ENCODE peak calls at places on chromosomes 7 and 10, in nine cellular contexts. C is IMR-90; J is right lobe of liver; Z is heart left ventricle; B is small intestine; Y is cardiac muscle cell; D is WERI-Rb-1; A is lung; T is CD4-positive, alpha-beta memory T cell. S is an unnamed sample.

GRCh38 chr10:73859441-73860049 is 14.8 kb downstream of the CAMK2G start:
- DNase-seq in Y (no peak), B (peak; percentile 48), A (no peak), Z (no peak), C (no peak), J (no peak), D (peak; percentile 74), T (peak; percentile 43), S (no peak)

GRCh38 chr10:132690401-132690800 is 95.5 kb downstream of the NKX6-2 start:
- DNase-seq in Y (no peak), C (no peak), T (no peak), J (peak; percentile 22), B (no peak), D (no peak), Z (no peak), A (no peak), S (no peak)

GRCh38 chr10:91909178-91909677 is at the start of gene FGFBP3:
- DNase-seq in B (peak; percentile 37), T (peak; percentile 15), Z (peak; percentile 14), D (peak; percentile 84), Y (peak; percentile 71), J (no peak), A (no peak), C (peak; percentile 45), S (peak; percentile 71)

GRCh38 chr10:131207176-131207575 is 104.3 kb downstream of the TCERG1L start:
- DNase-seq in A (no peak), C (no peak), Y (no peak), J (no peak), B (no peak), Z (no peak), T (no peak), D (no peak), S (no peak)

GRCh38 chr10:73655257-73655989 is 406 bp downstream of the SYNPO2L start:
- DNase-seq in C (no peak), A (no peak), T (no peak), D (no peak), Z (no peak), J (no peak), B (no peak), Y (no peak), S (peak; percentile 46)

GRCh38 chr10:36681751-36682633 is 443.4 kb upstream of the ANKRD30A start:
- DNase-seq in J (no peak), D (no peak), Z (no peak), B (no peak), T (no peak), Y (no peak), A (no peak), C (peak; percentile 67), S (peak; percentile 6)

GRCh38 chr10:71270301-71270777 is 48.7 kb upstream of the SLC29A3 start:
- DNase-seq in D (peak; percentile 78), C (peak; percentile 84), T (no peak), Z (peak; percentile 57), B (peak; percentile 60), Y (peak; percentile 85), A (no peak), J (no peak), S (peak; percentile 72)

GRCh38 chr10:101304316-101304715 is 49.6 kb upstream of the BTRC start:
- DNase-seq in Z (no peak), C (no peak), B (no peak), Y (no peak), T (no peak), A (no peak), J (no peak), D (no peak), S (peak; percentile 95)

DNA sequence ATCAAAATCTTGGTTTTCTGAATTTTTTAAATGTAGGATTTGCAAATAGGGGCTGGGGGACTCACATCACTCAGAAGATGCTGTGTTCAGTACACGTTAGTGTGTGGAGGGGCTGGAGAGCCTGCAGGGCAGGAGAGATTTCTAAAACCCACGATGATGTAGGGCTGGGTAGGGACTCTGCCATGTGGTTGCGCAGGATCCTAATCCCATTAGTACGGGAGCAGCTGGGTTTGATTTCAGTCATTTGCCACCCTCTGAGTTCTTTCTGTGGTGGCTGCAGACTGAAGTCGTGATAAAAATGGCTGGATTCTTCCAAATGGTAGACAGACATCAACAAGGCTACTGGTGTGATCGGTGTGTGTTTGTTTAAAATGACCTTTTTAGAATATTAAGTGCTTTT is 14.2 kb upstream of the GET4 start:
- DNase-seq in T (no peak), Y (no peak), A (no peak), Z (no peak), C (no peak), B (no peak), J (no peak), D (no peak), S (no peak)
- H3K36me3 ChIP-seq in T (peaks cover 47% of the 10 kb centered on the region), Y (peaks cover 67% of the 10 kb centered on the region), A (peaks cover 25% of the 10 kb centered on the region), Z (peaks cover 96% of the 10 kb centered on the region), C (peaks cover 63% of the 10 kb centered on the region), B (peaks cover 33% of the 10 kb centered on the region), J (peaks cover 4% of the 10 kb centered on the region), D (peaks cover 84% of the 10 kb centered on the region), S (peaks cover 6% of the 10 kb centered on the region)

DNA sequence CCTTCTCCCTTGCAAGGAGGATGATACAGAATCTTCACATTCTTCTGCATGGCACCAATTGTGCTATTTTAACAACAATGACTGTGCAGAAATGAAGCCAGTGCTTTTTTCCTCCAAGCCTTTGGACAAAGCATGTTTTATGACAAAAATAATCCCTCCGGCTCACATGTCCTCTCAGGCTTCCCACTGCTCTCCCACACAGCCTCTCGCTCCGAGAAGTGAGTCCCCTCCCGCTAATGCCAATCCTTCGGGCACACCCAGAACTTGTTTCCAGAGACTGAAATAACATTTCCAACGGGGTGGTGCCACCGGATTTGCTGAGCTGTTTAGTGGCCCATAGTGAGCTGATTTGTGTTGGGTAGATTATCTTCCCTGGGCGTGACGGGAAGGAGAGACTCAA is 35.8 kb downstream of the RBM17 start:
- DNase-seq in B (peak; percentile 43), C (no peak), J (no peak), Z (peak; percentile 42), A (no peak), T (no peak), D (no peak), Y (no peak), S (peak; percentile 49)
- H3K9me3 ChIP-seq in B (no peaks in the 10 kb centered on the region), C (no peaks in the 10 kb centered on the region), J (no peaks in the 10 kb centered on the region), Z (no peaks in the 10 kb centered on the region), A (no peaks in the 10 kb centered on the region), T (no peaks in the 10 kb centered on the region), D (no peaks in the 10 kb centered on the region), Y (no peaks in the 10 kb centered on the region), S (no peaks in the 10 kb centered on the region)

GRCh38 chr7:100024020-100024619 is 8.7 kb downstream of the ZKSCAN1 start:
- DNase-seq in C (no peak), Y (no peak), B (no peak), A (no peak), D (no peak), J (peak; percentile 84), T (no peak), Z (no peak), S (no peak)
- H3K36me3 ChIP-seq in C (peaks cover 46% of the 10 kb centered on the region), Y (peaks cover 34% of the 10 kb centered on the region), B (peaks cover 5% of the 10 kb centered on the region), A (peaks cover 21% of the 10 kb centered on the region), D (peaks cover 49% of the 10 kb centered on the region), J (no peaks in the 10 kb centered on the region), T (peaks cover 33% of the 10 kb centered on the region), Z (peaks cover 82% of the 10 kb centered on the region), S (peaks cover 43% of the 10 kb centered on the region)

GRCh38 chr7:158443688-158444483 is 143.7 kb downstream of the PTPRN2 start:
- DNase-seq in C (no peak), Z (no peak), T (no peak), A (no peak), J (no peak), Y (no peak), B (no peak), D (no peak), S (no peak)

GRCh38 chr7:158442260-158442659 is 145.4 kb downstream of the PTPRN2 start:
- DNase-seq in T (no peak), A (no peak), Y (no peak), B (no peak), Z (no peak), J (no peak), C (no peak), D (no peak), S (peak; percentile 10)

GRCh38 chr7:158444501-158445420 is 142.9 kb downstream of the PTPRN2 start:
- DNase-seq in J (no peak), A (no peak), C (no peak), Z (no peak), T (no peak), Y (no peak), B (no peak), D (no peak), S (no peak)

GRCh38 chr7:158443014-158443687 is 144.5 kb downstream of the PTPRN2 start:
- DNase-seq in J (no peak), Y (no peak), D (no peak), A (no peak), Z (no peak), C (no peak), B (no peak), T (no peak), S (no peak)

GRCh38 chr7:158439035-158439434 is 148.6 kb downstream of the PTPRN2 start:
- DNase-seq in A (no peak), B (no peak), D (peak; percentile 1), C (no peak), T (no peak), J (no peak), Z (no peak), Y (no peak), S (no peak)
- H3K9me3 ChIP-seq in A (no peaks in the 10 kb centered on the region), B (no peaks in the 10 kb centered on the region), D (no peaks in the 10 kb centered on the region), C (peaks cover 34% of the 10 kb centered on the region), T (no peaks in the 10 kb centered on the region), J (no peaks in the 10 kb centered on the region), Z (no peaks in the 10 kb centered on the region), Y (no peaks in the 10 kb centered on the region), S (no peaks in the 10 kb centered on the region)

GRCh38 chr10:11302181-11302580 is 284.5 kb downstream of the CELF2 start:
- DNase-seq in Y (no peak), A (no peak), C (no peak), B (no peak), Z (no peak), D (no peak), T (no peak), J (no peak), S (no peak)
- H3K36me3 ChIP-seq in Y (peaks cover 8% of the 10 kb centered on the region), A (peaks cover 9% of the 10 kb centered on the region), C (no peaks in the 10 kb centered on the region), B (no peaks in the 10 kb centered on the region), Z (peaks cover 81% of the 10 kb centered on the region), D (no peaks in the 10 kb centered on the region), T (peaks cover 82% of the 10 kb centered on the region), J (no peaks in the 10 kb centered on the region), S (peaks cover 63% of the 10 kb centered on the region)

S was measured in SJCRH30.